ENCODE peak calls at places on chromosomes 3 and 15, in seven cellular contexts. One of them, this sample, is unnamed.

GRCh38 chr15:20353966-20354883 is 187.4 kb downstream of the GOLGA6L6 start:
- DNase-seq in cardiac muscle cell: no peak
- DNase-seq in GM12878: no peak
- DNase-seq in pancreas: peak; percentile 76
- DNase-seq in ovary: no peak
- DNase-seq in heart left ventricle: peak; percentile 26
- DNase-seq in endothelial cell of umbilical vein: no peak
- DNase-seq in this sample: no peak

GRCh38 chr15:65952425-65953053 is 83.2 kb downstream of the RAB11A start:
- DNase-seq in cardiac muscle cell: peak; percentile 81
- DNase-seq in GM12878: no peak
- DNase-seq in pancreas: no peak
- DNase-seq in ovary: peak; percentile 29
- DNase-seq in heart left ventricle: peak; percentile 39
- DNase-seq in endothelial cell of umbilical vein: peak; percentile 46
- DNase-seq in this sample: peak; percentile 55

GRCh38 chr15:90232196-90232595 is 1.5 kb downstream of the CIB1 start:
- DNase-seq in cardiac muscle cell: no peak
- DNase-seq in GM12878: no peak
- DNase-seq in pancreas: no peak
- DNase-seq in ovary: no peak
- DNase-seq in heart left ventricle: no peak
- DNase-seq in endothelial cell of umbilical vein: no peak
- DNase-seq in this sample: no peak

GRCh38 chr15:93036922-93037321 is 52.1 kb downstream of the RGMA start:
- DNase-seq in cardiac muscle cell: no peak
- DNase-seq in GM12878: no peak
- DNase-seq in pancreas: peak; percentile 36
- DNase-seq in ovary: no peak
- DNase-seq in heart left ventricle: peak; percentile 24
- DNase-seq in endothelial cell of umbilical vein: no peak
- DNase-seq in this sample: no peak

GRCh38 chr3:170660139-170660538 is 74.3 kb upstream of the SLC7A14 start:
- DNase-seq in cardiac muscle cell: no peak
- DNase-seq in GM12878: no peak
- DNase-seq in pancreas: no peak
- DNase-seq in ovary: no peak
- DNase-seq in heart left ventricle: no peak
- DNase-seq in endothelial cell of umbilical vein: no peak
- DNase-seq in this sample: no peak

GRCh38 chr15:72227192-72227586 is 3.8 kb downstream of the PKM start:
- DNase-seq in cardiac muscle cell: peak; percentile 85
- DNase-seq in GM12878: peak; percentile 46
- DNase-seq in pancreas: no peak
- DNase-seq in ovary: no peak
- DNase-seq in heart left ventricle: no peak
- DNase-seq in endothelial cell of umbilical vein: peak; percentile 91
- DNase-seq in this sample: peak; percentile 86

GRCh38 chr3:127033786-127034185 is 50.9 kb downstream of the PLXNA1 start:
- DNase-seq in cardiac muscle cell: no peak
- DNase-seq in GM12878: no peak
- DNase-seq in pancreas: peak; percentile 63
- DNase-seq in ovary: no peak
- DNase-seq in heart left ventricle: no peak
- DNase-seq in endothelial cell of umbilical vein: no peak
- DNase-seq in this sample: no peak

GRCh38 chr3:149781216-149781615 is 11.1 kb downstream of the ANKUB1 start:
- DNase-seq in cardiac muscle cell: no peak
- DNase-seq in GM12878: no peak
- DNase-seq in pancreas: no peak
- DNase-seq in ovary: no peak
- DNase-seq in heart left ventricle: no peak
- DNase-seq in endothelial cell of umbilical vein: peak; percentile 66
- DNase-seq in this sample: no peak

GRCh38 chr15:88141490-88141889 is 115.0 kb downstream of the NTRK3 start:
- DNase-seq in cardiac muscle cell: no peak
- DNase-seq in GM12878: no peak
- DNase-seq in pancreas: no peak
- DNase-seq in ovary: no peak
- DNase-seq in heart left ventricle: no peak
- DNase-seq in endothelial cell of umbilical vein: no peak
- DNase-seq in this sample: no peak

GRCh38 chr3:36381311-36381956 is 1.1 kb downstream of the STAC start:
- DNase-seq in cardiac muscle cell: no peak
- DNase-seq in GM12878: no peak
- DNase-seq in pancreas: no peak
- DNase-seq in ovary: no peak
- DNase-seq in heart left ventricle: no peak
- DNase-seq in endothelial cell of umbilical vein: no peak
- DNase-seq in this sample: no peak

GRCh38 chr3:11379238-11379823 is 107.1 kb downstream of the ATG7 start:
- DNase-seq in cardiac muscle cell: peak; percentile 76
- DNase-seq in GM12878: peak; percentile 13
- DNase-seq in pancreas: no peak
- DNase-seq in ovary: no peak
- DNase-seq in heart left ventricle: no peak
- DNase-seq in endothelial cell of umbilical vein: peak; percentile 90
- DNase-seq in this sample: peak; percentile 19

GRCh38 chr3:184380210-184380626 is 364 bp downstream of the CHRD start:
- DNase-seq in cardiac muscle cell: peak; percentile 51
- DNase-seq in GM12878: no peak
- DNase-seq in pancreas: peak; percentile 92
- DNase-seq in ovary: peak; percentile 85
- DNase-seq in heart left ventricle: peak; percentile 76
- DNase-seq in endothelial cell of umbilical vein: no peak
- DNase-seq in this sample: peak; percentile 54

GRCh38 chr3:34405159-34405558 is 606.7 kb downstream of the PDCD6IP start:
- DNase-seq in cardiac muscle cell: no peak
- DNase-seq in GM12878: no peak
- DNase-seq in pancreas: no peak
- DNase-seq in ovary: no peak
- DNase-seq in heart left ventricle: no peak
- DNase-seq in endothelial cell of umbilical vein: no peak
- DNase-seq in this sample: no peak

GRCh38 chr3:42066516-42067181 is 24.5 kb upstream of the TRAK1 start:
- DNase-seq in cardiac muscle cell: peak; percentile 88
- DNase-seq in GM12878: no peak
- DNase-seq in pancreas: no peak
- DNase-seq in ovary: no peak
- DNase-seq in heart left ventricle: peak; percentile 44
- DNase-seq in endothelial cell of umbilical vein: peak; percentile 91
- DNase-seq in this sample: no peak

DNA sequence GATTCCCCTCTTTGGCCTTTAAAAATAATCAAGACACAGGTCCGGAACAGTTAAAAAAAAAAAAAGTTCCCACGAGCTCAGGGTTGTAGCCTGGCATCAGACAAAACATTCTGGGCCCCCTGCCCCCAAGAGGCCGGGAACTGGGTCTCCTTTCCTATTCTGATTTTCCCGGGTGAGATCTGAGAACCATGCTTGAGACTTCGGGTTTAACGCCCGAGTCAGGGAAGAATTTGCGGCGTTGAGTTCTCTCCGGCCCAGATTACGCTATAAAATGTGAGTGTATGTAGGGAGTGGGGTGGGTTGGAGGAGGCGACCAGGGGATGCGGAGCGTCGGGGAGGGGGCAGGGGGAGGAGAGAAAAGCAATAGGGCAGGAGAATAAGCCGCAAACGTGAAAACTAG is 2.6 kb downstream of the ZIC1 start:
- DNase-seq in cardiac muscle cell: no peak
- DNase-seq in GM12878: no peak
- DNase-seq in pancreas: no peak
- DNase-seq in ovary: no peak
- DNase-seq in heart left ventricle: no peak
- DNase-seq in endothelial cell of umbilical vein: no peak
- DNase-seq in this sample: no peak
- H3K27ac ChIP-seq in cardiac muscle cell: no peak overlapping the region
- H3K27ac ChIP-seq in GM12878: no peak overlapping the region
- H3K27ac ChIP-seq in pancreas: no peak overlapping the region
- H3K27ac ChIP-seq in ovary: no peak overlapping the region
- H3K27ac ChIP-seq in heart left ventricle: no peak overlapping the region
- H3K27ac ChIP-seq in endothelial cell of umbilical vein: no peak overlapping the region
- H3K27ac ChIP-seq in this sample: no peak overlapping the region

GRCh38 chr3:153060346-153060745 is 101.7 kb upstream of the RAP2B start:
- DNase-seq in cardiac muscle cell: no peak
- DNase-seq in GM12878: no peak
- DNase-seq in pancreas: no peak
- DNase-seq in ovary: no peak
- DNase-seq in heart left ventricle: no peak
- DNase-seq in endothelial cell of umbilical vein: no peak
- DNase-seq in this sample: no peak

GRCh38 chr3:153061938-153062528 is 100.0 kb upstream of the RAP2B start:
- DNase-seq in cardiac muscle cell: no peak
- DNase-seq in GM12878: no peak
- DNase-seq in pancreas: no peak
- DNase-seq in ovary: no peak
- DNase-seq in heart left ventricle: no peak
- DNase-seq in endothelial cell of umbilical vein: no peak
- DNase-seq in this sample: no peak

GRCh38 chr3:153066983-153067382 is 95.0 kb upstream of the RAP2B start:
- DNase-seq in cardiac muscle cell: no peak
- DNase-seq in GM12878: no peak
- DNase-seq in pancreas: no peak
- DNase-seq in ovary: no peak
- DNase-seq in heart left ventricle: no peak
- DNase-seq in endothelial cell of umbilical vein: no peak
- DNase-seq in this sample: no peak

DNA sequence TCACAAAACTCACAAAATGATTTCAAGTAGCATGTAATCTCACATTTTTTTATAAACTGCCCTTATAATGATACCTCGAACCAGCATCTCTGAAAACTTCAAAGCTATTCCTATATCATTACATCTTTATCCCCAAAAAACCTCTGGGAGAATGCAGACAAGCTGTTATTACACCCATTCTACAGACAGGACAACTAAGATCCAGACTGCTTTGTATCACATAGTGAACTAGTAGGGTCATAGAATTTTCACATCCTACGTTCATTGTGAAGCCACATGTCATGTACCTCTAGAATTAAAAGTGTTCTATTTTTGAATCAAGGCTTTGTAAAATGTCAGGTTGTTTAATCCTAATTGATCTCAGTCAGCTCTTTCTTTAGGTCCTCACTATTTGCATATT is 98.7 kb upstream of the RAP2B start:
- DNase-seq in cardiac muscle cell: no peak
- DNase-seq in GM12878: no peak
- DNase-seq in pancreas: no peak
- DNase-seq in ovary: no peak
- DNase-seq in heart left ventricle: no peak
- DNase-seq in endothelial cell of umbilical vein: no peak
- DNase-seq in this sample: no peak
- TF ChIP-seq CTCF in cardiac muscle cell: no peak
- TF ChIP-seq CTCF in GM12878: no peak
- TF ChIP-seq CTCF in pancreas: no peak
- TF ChIP-seq CTCF in ovary: no peak
- TF ChIP-seq CTCF in heart left ventricle: no peak
- TF ChIP-seq CTCF in endothelial cell of umbilical vein: no peak
- TF ChIP-seq CTCF in this sample: no peak

DNA sequence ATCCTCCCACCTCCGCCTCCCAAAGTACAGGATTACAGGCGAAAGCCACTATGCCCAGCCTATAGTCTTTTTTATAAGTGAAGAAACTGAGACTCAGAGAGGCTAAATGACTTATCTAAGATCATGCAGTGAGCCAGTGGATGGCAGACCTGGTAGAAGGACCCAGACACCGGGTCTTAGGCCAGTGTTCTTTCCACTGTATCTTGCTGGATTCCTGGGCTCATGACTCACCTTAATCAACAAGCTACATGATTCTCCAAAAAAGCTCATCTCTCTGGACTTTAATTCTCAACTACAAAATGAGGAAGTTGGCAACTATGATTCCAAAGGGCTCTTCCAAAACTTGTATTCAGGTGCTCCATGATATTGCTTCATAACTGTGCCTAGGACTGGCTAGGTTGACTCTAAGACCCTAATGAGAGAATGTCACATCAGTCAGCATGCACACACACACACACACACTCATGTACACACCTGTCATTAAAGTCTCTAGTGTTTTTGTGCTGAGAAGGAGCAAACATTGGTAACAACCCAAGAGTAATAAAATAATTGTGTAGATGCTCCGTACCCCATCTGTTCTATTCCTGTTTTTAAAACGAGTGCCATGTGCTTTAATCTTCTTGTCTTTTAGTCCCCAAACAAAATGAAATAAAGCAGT is 89.7 kb upstream of the SLC4A7 start:
- DNase-seq in cardiac muscle cell: no peak
- DNase-seq in GM12878: no peak
- DNase-seq in pancreas: no peak
- DNase-seq in ovary: no peak
- DNase-seq in heart left ventricle: no peak
- DNase-seq in endothelial cell of umbilical vein: no peak
- DNase-seq in this sample: no peak
- H3K27ac ChIP-seq in cardiac muscle cell: no peak overlapping the region
- H3K27ac ChIP-seq in GM12878: no peak overlapping the region
- H3K27ac ChIP-seq in pancreas: no peak overlapping the region
- H3K27ac ChIP-seq in ovary: no peak overlapping the region
- H3K27ac ChIP-seq in heart left ventricle: no peak overlapping the region
- H3K27ac ChIP-seq in endothelial cell of umbilical vein: no peak overlapping the region
- H3K27ac ChIP-seq in this sample: no peak overlapping the region

GRCh38 chr15:98085003-98085639 is 124.6 kb downstream of the ARRDC4 start:
- DNase-seq in cardiac muscle cell: peak; percentile 76
- DNase-seq in GM12878: no peak
- DNase-seq in pancreas: no peak
- DNase-seq in ovary: no peak
- DNase-seq in heart left ventricle: no peak
- DNase-seq in endothelial cell of umbilical vein: peak; percentile 73
- DNase-seq in this sample: peak; percentile 59

GRCh38 chr15:98083203-98083910 is 122.9 kb downstream of the ARRDC4 start:
- DNase-seq in cardiac muscle cell: no peak
- DNase-seq in GM12878: no peak
- DNase-seq in pancreas: no peak
- DNase-seq in ovary: no peak
- DNase-seq in heart left ventricle: no peak
- DNase-seq in endothelial cell of umbilical vein: no peak
- DNase-seq in this sample: no peak
- TF ChIP-seq CTCF in cardiac muscle cell: no peak
- TF ChIP-seq CTCF in GM12878: no peak
- TF ChIP-seq CTCF in pancreas: no peak
- TF ChIP-seq CTCF in ovary: no peak
- TF ChIP-seq CTCF in heart left ventricle: no peak
- TF ChIP-seq CTCF in endothelial cell of umbilical vein: no peak
- TF ChIP-seq CTCF in this sample: no peak

DNA sequence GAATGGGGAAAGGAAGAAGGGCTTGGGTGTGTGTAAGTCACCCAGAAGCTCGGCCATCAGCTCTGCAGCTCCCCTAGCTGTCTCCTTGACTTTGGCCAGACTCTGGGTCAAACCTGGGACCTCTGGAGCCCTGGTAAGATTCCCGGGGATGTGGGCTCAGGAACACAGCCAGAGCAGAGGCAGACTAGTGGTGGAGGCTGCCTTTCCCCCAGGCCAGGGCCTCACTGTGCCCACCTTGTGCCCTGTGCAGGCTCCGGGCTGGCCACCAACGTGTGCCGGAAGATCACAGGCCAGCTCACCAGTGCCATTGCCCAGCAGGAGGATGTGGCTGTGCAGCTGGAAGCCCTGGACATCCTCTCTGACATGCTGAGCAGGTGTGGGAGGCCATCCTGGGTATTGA is 11.5 kb downstream of the CAND2 start:
- DNase-seq in cardiac muscle cell: no peak
- DNase-seq in GM12878: no peak
- DNase-seq in pancreas: no peak
- DNase-seq in ovary: no peak
- DNase-seq in heart left ventricle: no peak
- DNase-seq in endothelial cell of umbilical vein: no peak
- DNase-seq in this sample: no peak
- H3K27ac ChIP-seq in cardiac muscle cell: no peak overlapping the region
- H3K27ac ChIP-seq in GM12878: no peak overlapping the region
- H3K27ac ChIP-seq in pancreas: no peak overlapping the region
- H3K27ac ChIP-seq in ovary: no peak overlapping the region
- H3K27ac ChIP-seq in heart left ventricle: peak overlapping the region; percentile 43
- H3K27ac ChIP-seq in endothelial cell of umbilical vein: no peak overlapping the region
- H3K27ac ChIP-seq in this sample: no peak overlapping the region

This sample was measured in RWPE1.